ENCODE peak calls at places on chromosomes 1 and 21, in four cellular contexts. Q, J, K and W are unnamed samples.

GRCh38 chr1:6208723-6209660 is 3.1 kb downstream of the RNF207 start:
- DNase-seq in Q (peak; percentile 83), J (no peak), K (no peak), W (peak; percentile 76)

GRCh38 chr1:77961392-77961791 is 17.5 kb downstream of the FUBP1 start:
- DNase-seq in Q (no peak), J (no peak), K (no peak), W (no peak)

GRCh38 chr1:19643113-19643512 is 998 bp upstream of the NBL1 start:
- DNase-seq in Q (peak; percentile 82), J (no peak), K (no peak), W (no peak)

GRCh38 chr21:34023691-34024381 is 49.5 kb upstream of the MRPS6 start:
- DNase-seq in Q (no peak), J (no peak), K (no peak), W (no peak)

GRCh38 chr1:119475866-119476439 is 31.1 kb upstream of the HSD3B1 start:
- DNase-seq in Q (peak; percentile 47), J (no peak), K (no peak), W (peak; percentile 64)

GRCh38 chr1:228163004-228163753 is 2.4 kb upstream of the IBA57 start:
- DNase-seq in Q (peak; percentile 52), J (no peak), K (no peak), W (no peak)

GRCh38 chr1:1954831-1955441 is 35.9 kb upstream of the TMEM52 start:
- DNase-seq in Q (no peak), J (no peak), K (no peak), W (peak; percentile 31)

GRCh38 chr1:186502087-186502486 is 41.2 kb upstream of the PDC start:
- DNase-seq in Q (peak; percentile 28), J (no peak), K (no peak), W (no peak)